ENCODE peak calls at places on chromosomes 12 and 14, in seven cellular contexts. U, A, H, C, O, I and G are unnamed samples.

GRCh38 chr12:111529424-111530368 is 69.4 kb downstream of the ATXN2 start:
- DNase-seq in A (no peak), H (peak), C (peak), O (peak), U (peak), I (peak), G (peak)

GRCh38 chr14:37545174-37545573 is 49.9 kb downstream of the FOXA1 start:
- DNase-seq in I (no peak), H (no peak), A (no peak), O (no peak), U (peak), C (no peak), G (no peak)

GRCh38 chr12:98990648-98991047 is 345.6 kb downstream of the APAF1 start:
- DNase-seq in H (no peak), U (no peak), A (no peak), C (no peak), I (no peak), O (no peak), G (no peak)

GRCh38 chr14:89534896-89535615 is 118.0 kb upstream of the FOXN3 start:
- DNase-seq in I (no peak), O (peak), C (no peak), A (no peak), U (peak), H (no peak), G (no peak)

GRCh38 chr12:98741229-98741614 is 96.1 kb downstream of the APAF1 start:
- DNase-seq in A (no peak), I (no peak), O (no peak), C (no peak), U (no peak), H (no peak), G (no peak)

GRCh38 chr12:75812341-75813018 is 219.1 kb downstream of the PHLDA1 start:
- DNase-seq in C (no peak), O (no peak), I (peak), U (peak), A (no peak), H (no peak), G (no peak)

GRCh38 chr12:93853698-93854478 is 176.7 kb downstream of the CRADD start:
- DNase-seq in A (peak), H (no peak), I (no peak), U (no peak), C (no peak), O (no peak), G (peak)

GRCh38 chr12:96948782-96949181 is 41.7 kb downstream of the NEDD1 start:
- DNase-seq in U (no peak), H (no peak), C (no peak), I (no peak), O (no peak), A (no peak), G (no peak)

GRCh38 chr12:29614926-29615325 is 117.4 kb upstream of the OVCH1 start:
- DNase-seq in C (no peak), H (no peak), O (no peak), U (peak), A (no peak), I (no peak), G (no peak)

GRCh38 chr14:74503973-74504335 is 10.4 kb downstream of the ISCA2 start:
- DNase-seq in O (no peak), I (no peak), U (no peak), C (no peak), H (no peak), A (no peak), G (no peak)

GRCh38 chr14:99258341-99258781 is 13.6 kb downstream of the BCL11B start:
- DNase-seq in C (no peak), A (no peak), H (no peak), I (no peak), O (no peak), U (no peak), G (peak)

GRCh38 chr12:40499856-40500255 is 192.4 kb upstream of the CNTN1 start:
- DNase-seq in U (no peak), C (no peak), A (no peak), H (no peak), I (no peak), O (no peak), G (no peak)

GRCh38 chr12:121038861-121039654 is at the start of gene OASL:
- DNase-seq in H (peak), A (peak), I (peak), O (peak), C (peak), U (peak), G (peak)

GRCh38 chr14:94593749-94594431 is 12.7 kb downstream of the SERPINA5 start:
- DNase-seq in I (no peak), H (no peak), O (no peak), C (no peak), A (no peak), U (no peak), G (no peak)

GRCh38 chr14:61226015-61226654 is 55.0 kb downstream of the TMEM30B start:
- DNase-seq in O (no peak), I (no peak), A (no peak), C (no peak), H (no peak), U (no peak), G (no peak)

GRCh38 chr12:118541945-118542344 is 165.6 kb downstream of the SUDS3 start:
- DNase-seq in C (no peak), O (no peak), A (no peak), U (no peak), I (peak), H (no peak), G (no peak)

GRCh38 chr12:28413455-28414109 is 223.3 kb downstream of the CCDC91 start:
- DNase-seq in U (no peak), C (no peak), A (no peak), O (no peak), H (no peak), I (no peak), G (no peak)

GRCh38 chr12:1807489-1807888 is 12.9 kb upstream of the LRTM2 start:
- DNase-seq in I (no peak), U (no peak), C (peak), A (no peak), H (no peak), O (no peak), G (no peak)

GRCh38 chr12:126545411-126545810 is 1480.2 kb downstream of the AACS start:
- DNase-seq in H (no peak), I (no peak), O (no peak), C (no peak), A (no peak), U (no peak), G (no peak)

GRCh38 chr12:123961585-123961984 is 11.0 kb downstream of the CCDC92 start:
- DNase-seq in A (no peak), O (no peak), U (no peak), H (no peak), C (no peak), I (no peak), G (no peak)

GRCh38 chr12:90479237-90479636 is 475.7 kb downstream of the CCER1 start:
- DNase-seq in A (no peak), O (no peak), C (no peak), I (no peak), U (no peak), H (no peak), G (no peak)

GRCh38 chr14:105488781-105489606 is 2.1 kb upstream of the TEDC1 start:
- DNase-seq in I (no peak), H (peak), A (no peak), U (no peak), C (no peak), O (no peak), G (peak)

GRCh38 chr14:26056232-26056631 is 541.6 kb downstream of the NOVA1 start:
- DNase-seq in U (no peak), O (no peak), I (no peak), H (no peak), C (no peak), A (no peak), G (no peak)

GRCh38 chr12:39958377-39958776 is 147.5 kb downstream of the SLC2A13 start:
- DNase-seq in I (no peak), A (no peak), H (no peak), C (no peak), U (no peak), O (peak), G (no peak)

GRCh38 chr14:52755607-52756316 is 25.8 kb downstream of the STYX start:
- DNase-seq in C (no peak), I (no peak), H (no peak), A (no peak), U (no peak), O (no peak), G (no peak)

GRCh38 chr12:55762646-55763045 is 19.7 kb downstream of the GDF11 start:
- DNase-seq in U (no peak), A (no peak), H (no peak), I (no peak), C (no peak), O (no peak), G (no peak)

GRCh38 chr12:78406776-78407335 is 457.7 kb upstream of the SYT1 start:
- DNase-seq in U (peak), A (no peak), C (no peak), H (no peak), O (no peak), I (peak), G (no peak)

GRCh38 chr12:132379996-132380395 is 50.6 kb upstream of the GALNT9 start:
- DNase-seq in C (peak), U (no peak), O (no peak), H (no peak), A (no peak), I (no peak), G (no peak)

GRCh38 chr12:132376464-132376830 is 47.1 kb upstream of the GALNT9 start:
- DNase-seq in O (no peak), A (no peak), U (no peak), C (no peak), I (no peak), H (no peak), G (no peak)

GRCh38 chr12:132379576-132379975 is 50.2 kb upstream of the GALNT9 start:
- DNase-seq in O (no peak), H (no peak), A (no peak), I (no peak), U (no peak), C (no peak), G (no peak)

GRCh38 chr12:132377147-132377546 is 47.8 kb upstream of the GALNT9 start:
- DNase-seq in H (no peak), A (no peak), C (no peak), O (no peak), I (no peak), U (no peak), G (no peak)

DNA sequence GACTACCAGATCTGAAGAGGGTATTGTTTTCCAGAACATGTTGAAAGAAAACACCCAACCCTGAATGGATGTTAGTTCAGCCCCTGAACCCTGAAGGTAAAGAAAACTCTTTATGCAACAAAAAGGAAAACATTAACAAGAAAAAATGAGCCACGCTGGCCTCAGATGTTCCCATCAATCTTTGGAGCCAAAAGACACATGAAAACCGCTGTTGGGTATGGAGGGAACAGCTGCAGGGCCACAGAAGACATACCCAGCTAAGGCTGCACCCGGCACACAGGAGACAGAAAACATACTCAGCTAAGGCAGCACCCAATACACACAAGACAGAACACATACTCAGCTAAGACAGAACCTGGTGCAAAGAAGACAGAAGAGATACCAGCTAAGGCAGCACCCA is 51.3 kb upstream of the GALNT9 start:
- DNase-seq in I (no peak), A (no peak), U (no peak), H (no peak), O (no peak), C (no peak), G (no peak)
- H3K27ac ChIP-seq in I (no peak), A (no peak), U (no peak), H (no peak), O (no peak), C (no peak), G (no peak)

GRCh38 chr14:81437226-81437625 is 37.1 kb upstream of the STON2 start:
- DNase-seq in U (no peak), I (no peak), A (no peak), O (no peak), C (no peak), H (no peak), G (no peak)
- H3K4me3 ChIP-seq in U (no peak), I (no peak), A (no peak), O (no peak), C (no peak), H (no peak), G (no peak)

GRCh38 chr14:67727361-67727760 is 25.7 kb downstream of the RDH12 start:
- DNase-seq in O (no peak), H (no peak), U (no peak), A (no peak), I (no peak), C (no peak), G (no peak)
- H3K27ac ChIP-seq in O (no peak), H (no peak), U (no peak), A (no peak), I (no peak), C (no peak), G (no peak)

GRCh38 chr12:115571446-115571845 is 706.0 kb downstream of the MED13L start:
- DNase-seq in A (no peak), U (no peak), H (no peak), O (no peak), I (no peak), C (no peak), G (no peak)

GRCh38 chr12:115571027-115571426 is 706.5 kb downstream of the MED13L start:
- DNase-seq in I (no peak), H (no peak), U (no peak), O (no peak), C (no peak), A (no peak), G (no peak)

GRCh38 chr12:115572440-115572839 is 705.1 kb downstream of the MED13L start:
- DNase-seq in H (no peak), I (no peak), O (no peak), C (no peak), A (no peak), U (peak), G (no peak)

GRCh38 chr12:115569694-115570093 is 707.8 kb downstream of the MED13L start:
- DNase-seq in U (no peak), O (no peak), H (no peak), C (no peak), I (no peak), A (no peak), G (no peak)

GRCh38 chr12:115570271-115570777 is 707.2 kb downstream of the MED13L start:
- DNase-seq in I (no peak), U (peak), A (no peak), C (no peak), H (no peak), O (no peak), G (no peak)
- H3K4me3 ChIP-seq in I (no peak), U (peak), A (no peak), C (no peak), H (no peak), O (no peak), G (no peak)

GRCh38 chr12:12801649-12802048 is 11.5 kb upstream of the DDX47 start:
- DNase-seq in O (no peak), H (no peak), I (no peak), C (no peak), A (no peak), U (no peak), G (no peak)
- H3K27ac ChIP-seq in O (no peak), H (no peak), I (no peak), C (no peak), A (no peak), U (no peak), G (no peak)